ENCODE peak calls at places on chromosomes 5 and 9, in five cellular contexts. Z, S, X, E and A are unnamed samples.
A peak's percentile ranks its signal among the peaks of the same experiment; 100 is the strongest.

GRCh38 chr5:26649000-26649399 is 389.4 kb downstream of the CDH9 start:
- DNase-seq in Z (no peak), S (peak; percentile 26), X (no peak), E (no peak), A (no peak)

GRCh38 chr5:142743677-142744441 is 26.3 kb upstream of the ARHGAP26 start:
- DNase-seq in Z (no peak), S (no peak), X (peak; percentile 62), E (no peak), A (no peak)

GRCh38 chr5:173868096-173868879 is 19.9 kb upstream of the CPEB4 start:
- DNase-seq in Z (no peak), S (no peak), X (peak; percentile 29), E (no peak), A (peak; percentile 71)

GRCh38 chr9:121765021-121765950 is 113.9 kb downstream of the DAB2IP start:
- DNase-seq in Z (no peak), S (no peak), X (peak; percentile 59), E (no peak), A (peak; percentile 70)

GRCh38 chr5:10607023-10607665 is 43.3 kb downstream of the ANKRD33B start:
- DNase-seq in Z (peak; percentile 48), S (no peak), X (no peak), E (no peak), A (peak; percentile 54)

GRCh38 chr5:87069974-87070608 is 197.6 kb upstream of the RASA1 start:
- DNase-seq in Z (no peak), S (peak; percentile 71), X (peak; percentile 75), E (no peak), A (peak; percentile 59)

GRCh38 chr9:78122631-78123030 is 91.0 kb upstream of the GNAQ start:
- DNase-seq in Z (no peak), S (no peak), X (peak; percentile 40), E (no peak), A (peak; percentile 34)

GRCh38 chr9:122642226-122642625 is 15.2 kb downstream of the OR1B1 start:
- DNase-seq in Z (no peak), S (no peak), X (no peak), E (no peak), A (no peak)

GRCh38 chr5:177141496-177141895 is 7.9 kb downstream of the NSD1 start:
- DNase-seq in Z (no peak), S (no peak), X (no peak), E (no peak), A (no peak)

GRCh38 chr9:116219686-116220085 is 66.1 kb downstream of the PAPPA start:
- DNase-seq in Z (no peak), S (peak; percentile 4), X (no peak), E (no peak), A (peak; percentile 93)

GRCh38 chr9:16344343-16344742 is 526.1 kb downstream of the BNC2 start:
- DNase-seq in Z (no peak), S (no peak), X (peak; percentile 98), E (no peak), A (peak; percentile 59)

GRCh38 chr5:56278267-56278826 is 45.2 kb upstream of the ANKRD55 start:
- DNase-seq in Z (peak; percentile 51), S (no peak), X (peak; percentile 74), E (no peak), A (peak; percentile 77)

GRCh38 chr5:158639876-158640570 is 459.7 kb downstream of the EBF1 start:
- DNase-seq in Z (no peak), S (no peak), X (peak; percentile 69), E (no peak), A (peak; percentile 78)

GRCh38 chr5:32153723-32154122 is 20.4 kb downstream of the GOLPH3 start:
- DNase-seq in Z (no peak), S (no peak), X (peak; percentile 47), E (no peak), A (no peak)

GRCh38 chr5:94672746-94673145 is 54.3 kb downstream of the SLF1 start:
- DNase-seq in Z (no peak), S (no peak), X (no peak), E (no peak), A (no peak)

GRCh38 chr9:90637626-90638025 is 5.0 kb downstream of the DIRAS2 start:
- DNase-seq in Z (no peak), S (peak; percentile 59), X (no peak), E (no peak), A (no peak)

GRCh38 chr5:172347653-172348052 is 64.1 kb upstream of the UBTD2 start:
- DNase-seq in Z (no peak), S (peak; percentile 59), X (no peak), E (no peak), A (no peak)

GRCh38 chr5:168908207-168908606 is 329.0 kb upstream of the PANK3 start:
- DNase-seq in Z (no peak), S (no peak), X (peak; percentile 52), E (no peak), A (peak; percentile 64)

GRCh38 chr9:37899041-37899440 is 4.9 kb downstream of the SLC25A51 start:
- DNase-seq in Z (no peak), S (no peak), X (peak; percentile 23), E (no peak), A (no peak)

GRCh38 chr9:8070779-8071444 is 271.3 kb upstream of the DMAC1 start:
- DNase-seq in Z (peak; percentile 66), S (no peak), X (no peak), E (no peak), A (no peak)

GRCh38 chr5:158670199-158670598 is 429.5 kb downstream of the EBF1 start:
- DNase-seq in Z (no peak), S (peak; percentile 61), X (no peak), E (no peak), A (no peak)

GRCh38 chr5:115558388-115558956 is 13.9 kb upstream of the FEM1C start:
- DNase-seq in Z (no peak), S (no peak), X (peak; percentile 74), E (no peak), A (no peak)

GRCh38 chr9:33637881-33638280 is 113.8 kb downstream of the ANKRD18B start:
- DNase-seq in Z (no peak), S (no peak), X (no peak), E (no peak), A (no peak)

GRCh38 chr5:87650284-87650683 is 237.6 kb upstream of the CCNH start:
- DNase-seq in Z (no peak), S (no peak), X (peak; percentile 57), E (no peak), A (no peak)

GRCh38 chr5:107388111-107388861 is 282.5 kb downstream of the EFNA5 start:
- DNase-seq in Z (no peak), S (no peak), X (peak; percentile 96), E (no peak), A (peak; percentile 65)

GRCh38 chr9:69086769-69087168 is 51.2 kb downstream of the FXN start:
- DNase-seq in Z (no peak), S (no peak), X (no peak), E (no peak), A (no peak)

GRCh38 chr5:96952946-96953730 is 17.3 kb downstream of the LNPEP start:
- DNase-seq in Z (no peak), S (no peak), X (no peak), E (no peak), A (no peak)

GRCh38 chr5:103808464-103809106 is 246.0 kb upstream of the NUDT12 start:
- DNase-seq in Z (peak; percentile 51), S (peak; percentile 84), X (peak; percentile 45), E (no peak), A (peak; percentile 35)